ENCODE peak calls at places on chromosomes 12 and 14, in eight cellular contexts. R is A549, O is MM.1S, X is uterus, E is upper lobe of right lung, W is endothelial cell of umbilical vein, N is heart left ventricle, S is lung. Z is an unnamed sample. For H3K4me1, the result is how much of the 10 kb centered on the place peaks cover.

GRCh38 chr14:64444984-64445845 is 20.1 kb upstream of the AKAP5 start:
- DNase-seq in W (peak), O (peak), R (no peak), N (no peak), E (no peak), S (no peak), X (peak), Z (no peak)

GRCh38 chr12:121812921-121813896 is 9.4 kb downstream of the SETD1B start:
- DNase-seq in E (no peak), X (no peak), S (no peak), N (no peak), O (no peak), R (no peak), W (no peak), Z (peak)

GRCh38 chr12:19390208-19390607 is 49.1 kb upstream of the AEBP2 start:
- DNase-seq in S (no peak), X (no peak), R (no peak), E (no peak), O (no peak), N (no peak), W (no peak), Z (no peak)

GRCh38 chr12:51160814-51161459 is 12.0 kb downstream of the TFCP2 start:
- DNase-seq in X (no peak), R (no peak), E (no peak), N (no peak), S (no peak), W (no peak), O (no peak), Z (no peak)

GRCh38 chr12:115810580-115810979 is 466.9 kb downstream of the MED13L start:
- DNase-seq in S (no peak), E (no peak), W (no peak), R (no peak), X (no peak), O (no peak), N (no peak), Z (no peak)

GRCh38 chr12:88266851-88267360 is 124.8 kb downstream of the TMTC3 start:
- DNase-seq in W (no peak), N (no peak), R (no peak), X (no peak), O (no peak), E (no peak), S (no peak), Z (no peak)

GRCh38 chr12:6281081-6281809 is 29.2 kb upstream of the PLEKHG6 start:
- DNase-seq in O (no peak), R (no peak), S (no peak), X (no peak), W (no peak), N (no peak), E (peak), Z (no peak)

GRCh38 chr12:143964-144649 is 69.8 kb downstream of the SLC6A12 start:
- DNase-seq in X (no peak), N (no peak), W (no peak), E (no peak), S (no peak), O (no peak), R (no peak), Z (no peak)

GRCh38 chr12:2795291-2796186 is 769 bp downstream of the FKBP4 start:
- DNase-seq in N (peak), W (peak), O (peak), R (peak), E (peak), X (peak), S (peak), Z (peak)

GRCh38 chr12:124779161-124780141 is 84.2 kb downstream of the SCARB1 start:
- DNase-seq in N (no peak), W (no peak), S (no peak), X (no peak), E (no peak), O (no peak), R (no peak), Z (no peak)

GRCh38 chr14:105089746-105090492 is 24.7 kb upstream of the GPR132 start:
- DNase-seq in O (no peak), S (no peak), W (no peak), X (no peak), E (peak), R (no peak), N (peak), Z (peak)

GRCh38 chr14:75022655-75023054 is 19.9 kb downstream of the EIF2B2 start:
- DNase-seq in O (no peak), W (peak), R (peak), X (no peak), E (no peak), S (no peak), N (no peak), Z (no peak)
- TF ChIP-seq CTCF in O (peak), W (peak), R (peak), X (no peak), E (peak), S (no peak), N (peak), Z (peak)

GRCh38 chr12:56192582-56192981 is 3.3 kb upstream of the SMARCC2 start:
- DNase-seq in S (no peak), R (no peak), W (no peak), O (no peak), E (no peak), X (no peak), N (no peak), Z (no peak)

GRCh38 chr12:56189918-56190694 is 823 bp upstream of the SMARCC2 start:
- DNase-seq in O (peak), S (peak), X (peak), E (peak), W (peak), R (peak), N (peak), Z (peak)

GRCh38 chr12:56189336-56189917 is at the start of gene SMARCC2:
- DNase-seq in W (peak), O (peak), S (peak), X (peak), R (peak), N (peak), E (peak), Z (peak)

GRCh38 chr12:56190695-56191155 is 1.4 kb upstream of the SMARCC2 start:
- DNase-seq in W (no peak), X (no peak), O (no peak), R (peak), S (no peak), N (no peak), E (no peak), Z (no peak)

DNA sequence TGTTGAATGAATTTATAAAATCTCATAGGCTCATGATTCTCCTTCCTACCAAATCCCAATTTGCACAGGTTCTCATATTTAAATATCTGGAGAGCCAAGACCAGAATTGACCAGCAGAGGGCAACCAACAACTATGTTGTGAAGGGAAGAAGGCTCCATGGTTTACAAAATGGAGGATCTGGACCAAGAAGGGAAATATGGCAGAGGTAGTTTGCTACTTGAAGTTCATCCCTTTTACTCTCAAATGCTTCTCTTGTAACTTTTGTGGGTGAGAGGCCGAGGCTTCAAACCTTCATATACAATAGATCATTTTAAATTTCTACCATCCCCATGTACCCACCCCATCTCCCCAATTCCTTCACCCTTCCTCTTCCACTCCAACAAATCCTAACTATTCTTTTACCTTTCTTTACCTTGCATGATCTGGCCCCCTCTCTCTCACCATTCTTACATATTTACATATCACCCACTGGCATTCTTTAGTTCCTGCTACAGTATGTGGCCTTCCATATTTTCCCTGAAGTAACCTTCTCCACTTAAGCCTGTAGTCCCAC is 3.8 kb upstream of the SMARCC2 start:
- DNase-seq in W (peak), X (peak), N (no peak), E (no peak), S (peak), O (peak), R (peak), Z (no peak)
- H3K27ac ChIP-seq in W (no peak), X (no peak), N (no peak), E (no peak), S (no peak), O (no peak), R (peak), Z (no peak)

DNA sequence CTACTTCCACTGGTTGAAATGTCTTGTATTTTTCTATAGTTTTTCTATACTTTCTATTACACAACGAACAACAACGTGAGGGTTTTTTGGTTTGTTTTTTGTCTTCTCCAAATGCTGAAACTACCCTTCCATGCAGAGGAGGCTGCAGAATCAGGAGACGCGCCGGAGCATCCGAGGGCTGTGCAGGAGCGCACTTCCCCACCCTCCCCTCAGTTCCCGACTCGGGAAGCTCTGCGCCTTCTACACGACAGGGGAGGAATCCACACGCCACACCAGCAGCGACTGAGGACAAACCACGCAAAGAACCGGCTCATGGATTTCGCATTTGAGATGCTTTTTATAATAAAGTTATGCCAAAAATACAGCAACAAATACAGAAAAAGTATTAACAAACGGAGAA is 30.9 kb downstream of the SLC15A4 start:
- DNase-seq in S (no peak), E (peak), W (no peak), N (no peak), O (no peak), X (no peak), R (no peak), Z (no peak)
- H3K4me1 ChIP-seq in S (under half), E (under half), W (under half), N (under half), O (under half), X (under half), R (under half), Z (under half)

DNA sequence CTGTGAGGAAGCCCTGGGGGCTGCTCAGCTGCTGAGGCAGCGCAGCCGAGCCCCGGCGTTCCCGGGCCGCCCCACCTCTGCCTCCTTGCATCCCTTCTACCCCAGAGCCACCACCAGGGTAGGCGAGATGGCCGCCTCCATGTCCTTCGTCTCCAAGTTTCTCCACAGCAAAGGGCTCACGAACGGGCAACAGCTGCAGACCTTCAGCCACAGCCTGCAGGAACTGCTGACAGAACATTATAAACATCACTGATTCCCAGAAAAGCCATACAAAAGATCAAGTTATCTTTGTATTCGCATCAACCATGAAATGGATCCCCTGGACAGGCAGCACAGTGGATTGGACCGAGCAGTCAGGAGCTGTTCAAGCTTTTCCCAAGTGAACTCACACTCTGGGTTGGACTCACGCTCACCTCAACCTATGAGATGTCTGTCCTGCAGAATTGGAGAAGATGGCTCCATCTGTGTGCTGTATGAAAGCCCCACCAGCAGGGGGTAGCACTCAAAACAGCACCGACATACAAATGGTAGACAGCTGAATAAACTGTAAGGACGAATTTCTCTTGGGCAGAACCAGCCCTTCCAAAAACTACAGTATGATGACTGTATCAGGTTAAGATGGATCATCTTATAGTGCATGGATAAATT is 19.4 kb upstream of the A2M start:
- DNase-seq in W (peak), O (peak), N (no peak), S (no peak), X (no peak), E (peak), R (peak), Z (no peak)
- TF ChIP-seq CTCF in W (peak), O (peak), N (peak), S (no peak), X (no peak), E (peak), R (peak), Z (no peak)

DNA sequence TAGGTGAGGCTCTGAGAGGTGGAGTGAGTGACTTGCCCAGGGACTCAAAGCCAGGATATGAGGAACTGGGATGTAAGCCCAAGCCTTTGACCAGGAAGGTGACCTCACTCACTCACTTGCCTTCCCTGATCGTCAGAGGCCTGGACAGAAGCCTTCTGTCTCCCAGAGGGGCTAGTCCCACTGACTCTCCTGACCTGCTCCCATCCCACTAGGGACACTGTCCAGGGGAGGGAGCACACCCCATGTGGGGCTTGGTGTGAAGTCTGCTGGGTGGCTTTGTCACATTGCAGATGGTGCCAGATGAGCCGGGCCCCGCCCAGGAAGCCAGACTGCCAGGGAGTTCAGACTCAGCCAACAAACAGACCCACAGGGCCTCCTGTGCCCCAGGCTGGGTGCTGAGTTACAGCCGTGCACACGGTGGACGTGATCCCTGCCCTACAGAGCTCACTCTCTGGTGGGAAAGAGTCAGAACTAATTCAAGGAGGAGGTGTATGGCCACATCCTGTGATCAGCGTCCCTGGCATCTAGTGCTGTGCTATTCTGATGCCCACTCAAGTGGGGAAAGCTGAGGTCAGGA is 28.3 kb downstream of the MMAB start:
- DNase-seq in N (peak), E (no peak), S (no peak), W (peak), R (no peak), X (no peak), O (no peak), Z (no peak)
- H3K27ac ChIP-seq in N (no peak), E (no peak), S (no peak), W (no peak), R (peak), X (no peak), O (no peak), Z (no peak)

GRCh38 chr12:31316964-31317363 is 9.0 kb downstream of the SINHCAF start:
- DNase-seq in S (no peak), W (no peak), R (no peak), X (no peak), O (no peak), N (no peak), E (no peak), Z (no peak)
- H3K4me1 ChIP-seq in S (under half), W (under half), R (half or more), X (under half), O (under half), N (under half), E (under half), Z (under half)

GRCh38 chr14:72546359-72547035 is 347.4 kb downstream of the DPF3 start:
- DNase-seq in R (no peak), E (no peak), S (no peak), W (no peak), O (no peak), N (no peak), X (no peak), Z (no peak)

GRCh38 chr14:72549848-72550247 is 344.1 kb downstream of the DPF3 start:
- DNase-seq in N (no peak), O (no peak), X (no peak), R (no peak), E (no peak), W (no peak), S (no peak), Z (no peak)

GRCh38 chr14:72549026-72549425 is 344.9 kb downstream of the DPF3 start:
- DNase-seq in X (no peak), E (no peak), O (no peak), W (no peak), N (no peak), S (no peak), R (no peak), Z (no peak)

GRCh38 chr14:72545411-72546311 is 348.2 kb downstream of the DPF3 start:
- DNase-seq in X (no peak), N (no peak), R (no peak), O (no peak), S (no peak), E (no peak), W (no peak), Z (no peak)

GRCh38 chr14:72547999-72548398 is 345.9 kb downstream of the DPF3 start:
- DNase-seq in E (no peak), W (no peak), X (no peak), R (no peak), O (no peak), N (no peak), S (no peak), Z (no peak)
- TF ChIP-seq CTCF in E (no peak), W (no peak), X (no peak), R (no peak), O (no peak), N (no peak), S (no peak), Z (no peak)

GRCh38 chr14:21833836-21834235 is 160.2 kb upstream of the OR4E1 start:
- DNase-seq in O (no peak), R (no peak), W (no peak), E (no peak), N (no peak), S (no peak), X (no peak), Z (no peak)
- H3K27ac ChIP-seq in O (no peak), R (no peak), W (no peak), E (no peak), N (no peak), S (no peak), X (no peak), Z (no peak)

DNA sequence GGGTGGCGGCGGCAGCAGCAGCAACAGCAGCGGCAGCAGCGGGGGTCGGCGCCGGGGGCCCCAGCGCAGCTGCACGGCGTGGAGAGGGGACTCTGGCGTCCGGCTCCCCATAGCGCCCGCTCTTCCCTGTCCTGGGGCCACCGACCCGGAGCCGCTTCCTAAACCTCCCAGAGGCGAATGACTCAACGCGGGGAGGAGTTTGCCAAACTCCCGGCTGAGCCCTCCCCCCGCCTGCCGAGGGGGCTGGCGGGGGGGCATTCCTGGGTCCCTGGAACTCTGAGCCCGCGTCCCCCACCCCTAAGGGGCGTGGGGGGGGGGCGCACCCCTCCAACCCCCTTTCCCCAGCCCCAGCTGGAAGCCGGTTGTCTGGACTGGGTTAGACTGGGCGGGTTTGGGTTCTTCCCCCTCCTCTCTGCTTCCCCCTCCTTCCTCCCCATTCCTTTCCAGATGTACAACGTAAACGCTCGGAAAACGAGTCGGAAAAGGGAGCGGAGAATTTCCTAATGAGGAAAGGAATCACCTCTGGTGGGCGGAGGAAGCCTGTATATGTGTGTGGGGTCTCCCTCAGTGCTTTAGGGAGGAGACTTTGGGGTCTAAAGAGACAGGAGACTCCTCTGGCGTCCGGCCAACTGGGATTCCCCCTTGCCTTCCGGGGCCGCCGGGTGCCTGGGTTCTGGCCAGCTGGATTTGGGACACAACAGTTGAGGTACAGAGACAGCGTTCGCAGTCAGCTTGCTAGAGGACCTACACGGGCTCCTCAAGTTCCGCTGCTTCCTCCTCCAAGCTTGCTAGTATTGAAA is at the start of gene ITGA5:
- DNase-seq in W (peak), N (peak), R (peak), X (peak), O (no peak), E (peak), S (peak), Z (peak)
- H3K4me1 ChIP-seq in W (half or more), N (half or more), R (half or more), X (under half), O (under half), E (under half), S (under half), Z (half or more)

Z was measured in RWPE2.